ENCODE peak calls at places on chromosomes 13 and 19, in ten cellular contexts. P, Q, Z, Y, R, S, F, N, I and W are unnamed samples.

GRCh38 chr13:41061914-41062837 is 867 bp downstream of the WBP4 start:
- DNase-seq in P (no peak), Q (no peak), Z (no peak), Y (peak; percentile 79), R (peak; percentile 80), S (no peak), F (no peak), N (peak; percentile 81), I (no peak), W (no peak)

GRCh38 chr13:81988542-81988941 is 1647.6 kb upstream of the SPRY2 start:
- DNase-seq in P (no peak), Q (no peak), Z (no peak), Y (no peak), R (no peak), S (no peak), F (no peak), N (no peak), I (no peak), W (no peak)

GRCh38 chr13:33050161-33050560 is 33.9 kb downstream of the KL start:
- DNase-seq in P (no peak), Q (no peak), Z (no peak), Y (no peak), R (no peak), S (no peak), F (no peak), N (no peak), I (no peak), W (no peak)

GRCh38 chr13:113029487-113030258 is 60.7 kb downstream of the MCF2L start:
- DNase-seq in P (no peak), Q (no peak), Z (peak; percentile 32), Y (no peak), R (peak; percentile 15), S (peak; percentile 90), F (peak; percentile 86), N (no peak), I (peak; percentile 8), W (peak; percentile 64)

GRCh38 chr13:39531646-39532045 is 71.3 kb downstream of the LHFPL6 start:
- DNase-seq in P (no peak), Q (no peak), Z (no peak), Y (peak; percentile 34), R (peak; percentile 23), S (no peak), F (no peak), N (no peak), I (no peak), W (no peak)

GRCh38 chr13:113129480-113129879 is 6.9 kb downstream of the F10 start:
- DNase-seq in P (no peak), Q (no peak), Z (no peak), Y (no peak), R (no peak), S (no peak), F (no peak), N (no peak), I (no peak), W (no peak)

GRCh38 chr13:43831088-43831487 is 44.3 kb upstream of the ENOX1 start:
- DNase-seq in P (no peak), Q (no peak), Z (no peak), Y (peak; percentile 73), R (peak; percentile 75), S (no peak), F (no peak), N (peak; percentile 29), I (no peak), W (no peak)

GRCh38 chr19:7742575-7742974 is 4.8 kb downstream of the CD209 start:
- DNase-seq in P (no peak), Q (no peak), Z (no peak), Y (no peak), R (no peak), S (no peak), F (no peak), N (no peak), I (peak; percentile 35), W (no peak)

GRCh38 chr19:49590071-49590970 is 661 bp upstream of the PRR12 start:
- DNase-seq in P (peak; percentile 95), Q (peak; percentile 98), Z (peak; percentile 91), Y (peak; percentile 96), R (peak; percentile 98), S (peak; percentile 97), F (peak; percentile 89), N (peak; percentile 97), I (peak; percentile 98), W (peak; percentile 94)
- TF ChIP-seq CTCF in P (no peak), Q (no peak), Z (peak; percentile 29), Y (peak; percentile 37), R (peak; percentile 19), S (no peak), F (no peak), N (peak; percentile 12), I (no peak), W (no peak)

GRCh38 chr13:29266743-29267142 is 328.7 kb downstream of the SLC7A1 start:
- DNase-seq in P (no peak), Q (no peak), Z (no peak), Y (no peak), R (no peak), S (peak; percentile 6), F (no peak), N (no peak), I (no peak), W (no peak)

GRCh38 chr13:29270536-29271045 is 324.9 kb downstream of the SLC7A1 start:
- DNase-seq in P (no peak), Q (no peak), Z (no peak), Y (no peak), R (no peak), S (no peak), F (no peak), N (no peak), I (no peak), W (no peak)

GRCh38 chr13:29260684-29261083 is 334.8 kb downstream of the SLC7A1 start:
- DNase-seq in P (no peak), Q (no peak), Z (no peak), Y (no peak), R (no peak), S (no peak), F (no peak), N (no peak), I (peak; percentile 32), W (no peak)

GRCh38 chr13:29266261-29266660 is 329.2 kb downstream of the SLC7A1 start:
- DNase-seq in P (no peak), Q (no peak), Z (no peak), Y (no peak), R (no peak), S (no peak), F (no peak), N (no peak), I (no peak), W (no peak)
- TF ChIP-seq CTCF in P (no peak), Q (no peak), Z (no peak), Y (no peak), R (no peak), S (no peak), F (no peak), N (no peak), I (no peak), W (peak; percentile 34)

GRCh38 chr19:38361633-38362075 is 12.7 kb upstream of the PSMD8 start:
- DNase-seq in P (peak; percentile 80), Q (peak; percentile 78), Z (peak; percentile 40), Y (peak; percentile 48), R (peak; percentile 65), S (peak; percentile 91), F (peak; percentile 65), N (peak; percentile 70), I (peak; percentile 80), W (peak; percentile 87)
- TF ChIP-seq CTCF in P (no peak), Q (peak; percentile 45), Z (peak; percentile 16), Y (peak; percentile 36), R (no peak), S (no peak), F (peak; percentile 48), N (peak; percentile 14), I (no peak), W (peak; percentile 19)

GRCh38 chr19:18340237-18340989 is at the start of gene PGPEP1:
- DNase-seq in P (peak; percentile 68), Q (peak; percentile 60), Z (peak; percentile 45), Y (peak; percentile 49), R (peak; percentile 61), S (peak; percentile 81), F (peak; percentile 60), N (peak; percentile 37), I (peak; percentile 80), W (peak; percentile 92)

GRCh38 chr19:18338471-18339001 is 1.9 kb upstream of the PGPEP1 start:
- DNase-seq in P (no peak), Q (no peak), Z (no peak), Y (peak; percentile 39), R (no peak), S (no peak), F (no peak), N (no peak), I (no peak), W (no peak)

GRCh38 chr19:18339703-18340102 is 695 bp upstream of the PGPEP1 start:
- DNase-seq in P (no peak), Q (no peak), Z (no peak), Y (peak; percentile 26), R (peak; percentile 35), S (peak; percentile 25), F (no peak), N (no peak), I (peak; percentile 41), W (peak; percentile 40)

GRCh38 chr19:18342090-18342632 is 1.8 kb downstream of the PGPEP1 start:
- DNase-seq in P (no peak), Q (no peak), Z (no peak), Y (no peak), R (no peak), S (no peak), F (no peak), N (no peak), I (no peak), W (no peak)

GRCh38 chr19:18340990-18341868 is 831 bp downstream of the PGPEP1 start:
- DNase-seq in P (peak; percentile 66), Q (peak; percentile 51), Z (peak; percentile 58), Y (peak; percentile 23), R (peak; percentile 34), S (peak; percentile 40), F (no peak), N (peak; percentile 55), I (peak; percentile 80), W (peak; percentile 88)
- TF ChIP-seq CTCF in P (no peak), Q (no peak), Z (no peak), Y (no peak), R (no peak), S (no peak), F (no peak), N (no peak), I (no peak), W (peak; percentile 4)

GRCh38 chr13:74574964-74575728 is 440.9 kb upstream of the KLF12 start:
- DNase-seq in P (no peak), Q (no peak), Z (no peak), Y (no peak), R (no peak), S (no peak), F (no peak), N (peak; percentile 13), I (no peak), W (no peak)

GRCh38 chr13:74570834-74571233 is 436.6 kb upstream of the KLF12 start:
- DNase-seq in P (no peak), Q (no peak), Z (no peak), Y (peak; percentile 80), R (peak; percentile 44), S (no peak), F (no peak), N (peak; percentile 88), I (no peak), W (no peak)

GRCh38 chr13:74571811-74572210 is 437.6 kb upstream of the KLF12 start:
- DNase-seq in P (no peak), Q (no peak), Z (no peak), Y (no peak), R (no peak), S (no peak), F (no peak), N (no peak), I (no peak), W (no peak)

GRCh38 chr13:74575729-74576125 is 441.5 kb upstream of the KLF12 start:
- DNase-seq in P (peak; percentile 22), Q (no peak), Z (peak; percentile 33), Y (peak; percentile 66), R (peak; percentile 60), S (peak; percentile 77), F (peak; percentile 63), N (peak; percentile 70), I (peak; percentile 9), W (no peak)

GRCh38 chr13:74573654-74574053 is 439.4 kb upstream of the KLF12 start:
- DNase-seq in P (no peak), Q (no peak), Z (no peak), Y (no peak), R (no peak), S (peak; percentile 9), F (no peak), N (no peak), I (no peak), W (no peak)
- TF ChIP-seq CTCF in P (no peak), Q (no peak), Z (no peak), Y (peak; percentile 19), R (peak; percentile 19), S (peak; percentile 17), F (no peak), N (peak; percentile 40), I (peak; percentile 20), W (peak; percentile 27)